ENCODE peak calls at places on chromosomes 13 and 19, in four cellular contexts. K, H, N and X are unnamed samples.

GRCh38 chr19:31253816-31254551 is 95.3 kb downstream of the TSHZ3 start:
- DNase-seq in K (no peak), H (no peak), N (no peak), X (no peak)

GRCh38 chr19:55959996-55960675 is 12.5 kb downstream of the NLRP8 start:
- DNase-seq in K (no peak), H (no peak), N (no peak), X (no peak)

GRCh38 chr13:97225533-97225932 is 3.4 kb downstream of the MBNL2 start:
- DNase-seq in K (no peak), H (no peak), N (no peak), X (no peak)

GRCh38 chr13:46348976-46349375 is 38.1 kb downstream of the RUBCNL start:
- DNase-seq in K (no peak), H (no peak), N (no peak), X (no peak)

GRCh38 chr13:110978390-110978789 is 63.5 kb upstream of the ANKRD10 start:
- DNase-seq in K (no peak), H (no peak), N (no peak), X (no peak)

GRCh38 chr19:38849746-38850230 is at the start of gene HNRNPL:
- DNase-seq in K (no peak), H (peak), N (peak), X (no peak)

GRCh38 chr13:36997716-36998427 is 1.3 kb downstream of the ALG5 start:
- DNase-seq in K (no peak), H (no peak), N (no peak), X (no peak)

GRCh38 chr19:4415352-4415751 is 12.9 kb downstream of the CHAF1A start:
- DNase-seq in K (no peak), H (no peak), N (no peak), X (no peak)

DNA sequence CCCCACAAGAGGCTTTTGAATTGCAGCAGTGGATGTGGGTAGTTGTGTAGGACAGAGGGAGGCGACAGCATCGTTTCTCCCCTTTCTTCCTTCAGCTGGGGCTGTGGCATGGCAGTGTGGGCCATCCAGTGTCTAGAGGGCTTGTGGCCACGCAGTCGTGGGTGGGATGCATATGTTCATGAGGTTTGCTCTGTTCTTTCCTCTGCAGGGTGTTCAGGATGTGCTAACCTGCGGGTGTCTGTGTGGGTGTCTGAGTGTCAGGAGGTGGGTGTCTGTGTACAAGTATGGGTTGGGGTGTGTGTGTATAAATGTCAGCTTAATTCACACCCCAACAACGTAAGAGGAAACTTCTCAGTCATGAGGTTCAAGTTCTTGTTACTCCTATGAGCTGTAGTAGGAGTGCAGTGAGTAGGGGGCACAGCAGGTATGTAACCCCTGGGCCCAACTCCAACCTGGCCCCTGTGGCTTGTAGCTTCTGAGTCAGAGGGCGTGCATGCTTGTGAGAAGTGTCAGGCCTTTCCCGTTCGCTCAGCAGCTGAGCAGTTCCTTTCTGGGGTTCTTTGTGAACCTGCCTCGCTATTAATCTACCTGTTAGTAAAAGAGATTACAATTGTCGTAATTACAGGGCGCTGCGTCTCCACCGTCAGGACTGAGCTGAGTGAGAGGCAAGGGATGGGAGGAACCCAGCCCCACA is 49.0 kb downstream of the NFIX start:
- DNase-seq in K (no peak), H (no peak), N (no peak), X (no peak)
- TF ChIP-seq NR3C1 in K (no peak), H (no peak), N (no peak), X (no peak)

DNA sequence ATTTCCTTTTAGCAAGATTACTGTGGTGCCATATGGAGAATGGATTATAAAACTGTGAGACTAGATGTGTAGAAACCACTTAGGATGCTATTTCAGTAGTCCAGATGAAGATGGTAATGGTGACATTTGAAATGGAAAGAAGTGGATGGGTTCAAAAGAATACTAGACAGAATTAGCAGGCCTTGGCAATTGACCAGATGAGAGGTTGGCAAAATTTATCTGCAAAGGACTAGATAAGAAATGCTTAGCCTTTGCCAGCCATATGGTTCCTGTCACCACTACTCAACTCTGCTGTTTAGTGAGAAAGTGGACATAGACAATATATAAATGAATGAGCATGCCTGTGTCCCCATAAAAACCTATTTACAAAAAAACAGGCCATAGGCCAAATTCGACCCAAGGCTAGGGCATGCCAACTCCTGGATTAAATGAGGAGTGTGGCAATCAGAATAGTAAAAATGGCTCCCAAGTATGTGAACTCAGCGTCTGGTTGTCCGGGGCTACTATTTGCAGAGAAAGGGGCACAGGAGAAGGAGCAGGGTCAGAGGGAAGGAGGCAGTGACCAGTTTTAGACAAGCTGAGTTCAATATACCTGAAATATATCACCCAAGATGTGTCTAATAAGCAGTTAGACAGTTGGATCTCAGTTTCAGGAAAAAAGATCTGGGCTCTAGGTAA is 98.4 kb downstream of the ENOX1 start:
- DNase-seq in K (no peak), H (no peak), N (no peak), X (no peak)
- TF ChIP-seq NR3C1 in K (no peak), H (no peak), N (no peak), X (no peak)

GRCh38 chr19:50695251-50696064 is 24.1 kb downstream of the SHANK1 start:
- DNase-seq in K (no peak), H (peak), N (peak), X (peak)
- TF ChIP-seq NR3C1 in K (no peak), H (no peak), N (no peak), X (no peak)

GRCh38 chr13:95411641-95412040 is 110.4 kb upstream of the ABCC4 start:
- DNase-seq in K (no peak), H (no peak), N (no peak), X (no peak)
- TF ChIP-seq NR3C1 in K (no peak), H (no peak), N (no peak), X (no peak)

GRCh38 chr19:14449321-14449720 is 16.2 kb downstream of the PKN1 start:
- DNase-seq in K (no peak), H (no peak), N (no peak), X (no peak)

GRCh38 chr19:14446336-14447036 is 13.4 kb downstream of the PKN1 start:
- DNase-seq in K (no peak), H (no peak), N (no peak), X (no peak)

GRCh38 chr19:14450876-14451275 is 17.8 kb downstream of the PKN1 start:
- DNase-seq in K (no peak), H (no peak), N (no peak), X (no peak)

GRCh38 chr19:14450168-14450874 is 17.2 kb downstream of the PKN1 start:
- DNase-seq in K (peak), H (peak), N (peak), X (peak)
- TF ChIP-seq NR3C1 in K (no peak), H (no peak), N (no peak), X (no peak)

DNA sequence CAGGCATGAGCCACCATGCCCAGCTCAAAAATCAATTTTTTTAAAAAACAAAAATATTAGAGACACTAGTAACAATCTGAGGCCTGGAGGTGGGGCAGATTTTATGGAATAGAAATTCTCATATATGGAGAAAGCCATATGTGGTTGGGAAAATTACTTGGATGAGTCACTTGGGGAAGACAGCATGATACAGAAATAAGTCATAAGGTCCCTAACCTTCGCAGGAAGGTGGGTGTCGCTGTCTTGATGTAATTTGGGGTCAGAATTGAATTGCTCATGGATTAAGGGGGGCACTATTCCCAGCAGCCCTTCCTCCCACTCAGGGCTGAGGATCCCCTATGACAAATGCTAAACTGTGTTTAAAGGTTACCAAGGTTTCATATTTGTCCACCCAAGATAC is 4.9 kb downstream of the RDH8 start:
- DNase-seq in K (no peak), H (no peak), N (no peak), X (no peak)
- TF ChIP-seq NR3C1 in K (no peak), H (no peak), N (no peak), X (no peak)

GRCh38 chr13:26465954-26466353 is 91.5 kb upstream of the WASF3 start:
- DNase-seq in K (no peak), H (no peak), N (no peak), X (no peak)
- TF ChIP-seq NR3C1 in K (no peak), H (no peak), N (no peak), X (no peak)

GRCh38 chr19:51439021-51439465 is 19.2 kb downstream of the SIGLEC8 start:
- DNase-seq in K (peak), H (peak), N (peak), X (no peak)
- TF ChIP-seq NR3C1 in K (no peak), H (no peak), N (no peak), X (no peak)

DNA sequence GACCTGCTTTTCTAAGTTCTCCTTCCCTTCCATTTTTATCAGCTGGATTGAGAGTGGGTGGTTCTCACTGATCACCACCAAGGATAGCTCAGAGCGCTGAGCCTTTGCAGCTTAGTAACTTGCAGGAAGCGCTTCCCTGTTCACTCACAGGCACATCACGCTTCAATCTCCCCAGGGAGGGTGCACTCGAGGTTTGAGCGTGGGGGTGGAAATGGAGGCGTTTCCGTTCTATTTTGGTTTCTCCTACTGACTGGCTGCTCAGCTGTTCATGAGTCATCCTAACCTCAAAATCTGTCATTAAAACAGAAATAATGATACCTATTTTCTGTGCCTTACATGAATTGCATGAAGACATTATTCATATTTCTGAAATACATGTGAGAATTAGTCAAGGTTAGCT is 292.1 kb downstream of the SPRY2 start:
- DNase-seq in K (no peak), H (peak), N (peak), X (peak)
- TF ChIP-seq NR3C1 in K (no peak), H (no peak), N (no peak), X (no peak)